ENCODE peak calls at places on chromosome 19, in ten cellular contexts. U, Q, P, G, D, O, I, V, C and H are unnamed samples. For H3K4me1, the result is how much of the 10 kb centered on the place peaks cover.

GRCh38 chr19:12785431-12786011 is 5.8 kb upstream of the JUNB start:
- DNase-seq in G (no peak), I (no peak), U (no peak), P (no peak), O (no peak), V (no peak), C (no peak), Q (no peak), D (peak), H (no peak)

GRCh38 chr19:19209372-19209771 is 2.4 kb upstream of the NCAN start:
- DNase-seq in U (no peak), I (no peak), P (no peak), V (no peak), O (no peak), D (peak), G (no peak), C (no peak), Q (no peak), H (no peak)

GRCh38 chr19:13637664-13638063 is 126.7 kb upstream of the MRI1 start:
- DNase-seq in G (peak), I (peak), Q (no peak), O (no peak), C (no peak), P (no peak), D (no peak), V (no peak), U (no peak), H (no peak)

GRCh38 chr19:53944416-53944815 is 18.3 kb upstream of the CACNG8 start:
- DNase-seq in C (no peak), U (no peak), G (no peak), Q (no peak), I (no peak), V (no peak), P (no peak), O (no peak), D (no peak), H (no peak)

GRCh38 chr19:45403781-45404556 is 900 bp downstream of the PPP1R13L start:
- DNase-seq in U (peak), D (peak), Q (peak), I (no peak), P (peak), O (peak), G (no peak), V (no peak), C (no peak), H (no peak)

GRCh38 chr19:7698583-7698982 is 3.3 kb downstream of the FCER2 start:
- DNase-seq in G (no peak), Q (no peak), P (no peak), U (no peak), D (peak), O (no peak), C (no peak), I (no peak), V (no peak), H (no peak)

GRCh38 chr19:10430505-10431253 is 10.3 kb downstream of the PDE4A start:
- DNase-seq in P (peak), O (no peak), C (peak), D (peak), V (peak), I (peak), U (peak), G (no peak), Q (peak), H (no peak)

GRCh38 chr19:19459707-19460251 is 54.3 kb downstream of the GATAD2A start:
- DNase-seq in D (no peak), V (no peak), P (peak), I (peak), O (peak), G (no peak), Q (no peak), C (no peak), U (no peak), H (peak)

GRCh38 chr19:43532571-43532961 is 422 bp upstream of the ZNF575 start:
- DNase-seq in I (no peak), P (peak), G (peak), C (no peak), D (peak), O (no peak), Q (peak), V (peak), U (no peak), H (peak)

GRCh38 chr19:54207908-54208783 is 7.5 kb downstream of the RPS9 start:
- DNase-seq in I (peak), U (peak), V (peak), P (peak), C (peak), Q (peak), G (no peak), O (no peak), D (peak), H (peak)

GRCh38 chr19:5628919-5629481 is 6.1 kb downstream of the SAFB start:
- DNase-seq in C (no peak), O (no peak), V (no peak), D (no peak), I (no peak), U (no peak), Q (no peak), G (no peak), P (no peak), H (no peak)

GRCh38 chr19:5993516-5994406 is 15.8 kb upstream of the RANBP3 start:
- DNase-seq in Q (no peak), G (no peak), D (no peak), P (no peak), V (no peak), O (no peak), C (no peak), I (no peak), U (no peak), H (no peak)

GRCh38 chr19:18414504-18415176 is 4.6 kb upstream of the SSBP4 start:
- DNase-seq in G (no peak), U (no peak), I (no peak), V (peak), C (peak), D (peak), P (peak), Q (peak), O (no peak), H (peak)

GRCh38 chr19:3157096-3157845 is 21.3 kb upstream of the S1PR4 start:
- DNase-seq in P (no peak), V (no peak), Q (no peak), D (no peak), O (no peak), I (no peak), C (no peak), G (no peak), U (no peak), H (no peak)

GRCh38 chr19:21482863-21483276 is 22.5 kb upstream of the ZNF429 start:
- DNase-seq in P (peak), U (peak), I (no peak), C (peak), G (no peak), Q (peak), O (peak), V (peak), D (peak), H (peak)
- H3K4me3 ChIP-seq in P (no peak), U (no peak), I (no peak), C (no peak), G (no peak), Q (no peak), O (no peak), V (no peak), D (no peak), H (no peak)

GRCh38 chr19:39406656-39407393 is at the start of gene ZFP36:
- DNase-seq in Q (peak), G (peak), P (peak), V (peak), U (peak), D (peak), I (peak), O (peak), C (peak), H (peak)

GRCh38 chr19:39407394-39407643 is 672 bp downstream of the ZFP36 start:
- DNase-seq in I (no peak), G (no peak), V (no peak), Q (no peak), D (peak), C (no peak), P (no peak), U (no peak), O (no peak), H (no peak)

GRCh38 chr19:39407644-39408391 is 1.2 kb downstream of the ZFP36 start:
- DNase-seq in P (peak), V (peak), G (peak), I (no peak), U (peak), Q (peak), C (peak), O (no peak), D (peak), H (peak)

GRCh38 chr19:39405261-39405912 is 1.3 kb upstream of the ZFP36 start:
- DNase-seq in V (no peak), U (no peak), P (peak), I (no peak), D (no peak), C (peak), Q (no peak), G (no peak), O (no peak), H (peak)

DNA sequence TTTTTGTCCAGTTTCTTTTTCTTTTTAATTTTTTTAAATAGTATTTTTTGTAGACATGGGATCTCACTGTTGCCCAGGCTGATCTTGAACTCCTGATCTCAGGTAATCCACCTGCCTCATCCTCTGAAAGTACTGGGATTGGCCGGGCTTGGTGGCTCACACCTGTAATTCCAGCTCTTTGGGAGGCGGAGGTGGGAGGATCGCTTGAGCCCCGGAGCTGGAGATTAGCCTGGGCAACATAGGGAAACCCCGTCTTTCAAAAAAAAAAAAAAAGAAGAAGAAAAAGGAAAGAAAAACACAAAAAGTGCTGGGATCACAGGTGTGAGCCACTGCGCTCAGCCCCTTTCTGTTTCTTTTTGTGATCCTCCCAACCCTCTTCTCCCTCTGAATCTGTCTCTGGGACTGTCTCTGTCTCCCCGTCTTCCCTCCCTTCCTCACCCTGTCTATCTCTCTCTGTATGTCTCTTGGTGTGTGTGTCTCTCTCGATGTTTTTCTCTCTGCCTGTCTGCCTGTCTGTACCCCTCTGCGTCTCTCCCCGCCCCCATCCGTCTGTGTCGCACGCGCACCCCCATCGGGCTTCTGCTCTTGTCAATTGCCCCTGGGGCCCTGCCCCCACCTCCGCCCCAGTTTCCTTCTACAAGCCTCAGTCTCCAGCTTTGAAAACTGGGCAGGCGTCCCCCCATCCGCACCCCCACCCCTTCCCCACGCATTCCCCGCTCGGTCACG is 554 bp upstream of the ZFP36 start:
- DNase-seq in Q (no peak), I (no peak), O (peak), D (no peak), U (no peak), C (no peak), P (peak), V (no peak), G (no peak), H (no peak)
- H3K4me1 ChIP-seq in Q (under half), I (under half), O (half or more), D (under half), U (under half), C (under half), P (under half), V (under half), G (half or more), H (under half)

GRCh38 chr19:41307954-41308449 is 2.0 kb upstream of the CCDC97 start:
- DNase-seq in P (no peak), I (no peak), U (no peak), V (no peak), Q (no peak), D (no peak), G (no peak), O (no peak), C (no peak), H (no peak)

GRCh38 chr19:41308450-41309224 is 1.3 kb upstream of the CCDC97 start:
- DNase-seq in V (peak), U (peak), Q (peak), P (peak), D (peak), O (peak), I (peak), G (peak), C (peak), H (peak)

GRCh38 chr19:41306394-41306793 is 3.6 kb upstream of the CCDC97 start:
- DNase-seq in V (no peak), G (no peak), Q (no peak), O (no peak), I (no peak), C (no peak), D (no peak), U (no peak), P (no peak), H (no peak)

GRCh38 chr19:41305923-41306322 is 4.0 kb upstream of the CCDC97 start:
- DNase-seq in O (no peak), Q (no peak), P (no peak), U (no peak), G (no peak), I (no peak), D (no peak), V (no peak), C (no peak), H (no peak)

GRCh38 chr19:41307090-41307875 is 2.7 kb upstream of the CCDC97 start:
- DNase-seq in G (no peak), D (no peak), O (no peak), V (no peak), Q (no peak), C (no peak), I (no peak), U (no peak), P (no peak), H (no peak)
- H3K4me3 ChIP-seq in G (no peak), D (no peak), O (peak), V (no peak), Q (no peak), C (no peak), I (no peak), U (no peak), P (no peak), H (no peak)

GRCh38 chr19:1845642-1846041 is 2.6 kb downstream of the REXO1 start:
- DNase-seq in I (no peak), D (no peak), C (no peak), O (no peak), Q (no peak), P (no peak), U (no peak), V (no peak), G (no peak), H (peak)
- H3K4me1 ChIP-seq in I (under half), D (under half), C (under half), O (under half), Q (under half), P (half or more), U (under half), V (half or more), G (under half), H (under half)